ENCODE peak calls at places on chromosome 5, in four cellular contexts. W is naive thymus-derived CD4-positive, alpha-beta T cell; O is NB4; B is heart left ventricle. M is an unnamed sample.

GRCh38 chr5:65474129-65474711 is 7.5 kb downstream of the ADAMTS6 start:
- DNase-seq in W (no peak), O (no peak), B (no peak), M (no peak)

GRCh38 chr5:2912741-2913140 is 161.3 kb upstream of the IRX2 start:
- DNase-seq in W (no peak), O (no peak), B (no peak), M (no peak)

GRCh38 chr5:74903165-74903787 is 37.1 kb upstream of the FAM169A start:
- DNase-seq in W (no peak), O (no peak), B (no peak), M (no peak)

GRCh38 chr5:42059778-42060464 is 134.8 kb downstream of the FBXO4 start:
- DNase-seq in W (no peak), O (no peak), B (no peak), M (no peak)

GRCh38 chr5:55864606-55865541 is 13.7 kb downstream of the IL31RA start:
- DNase-seq in W (no peak), O (peak; percentile 93), B (no peak), M (peak; percentile 44)

GRCh38 chr5:3122985-3123762 is 371.7 kb upstream of the IRX2 start:
- DNase-seq in W (no peak), O (no peak), B (no peak), M (no peak)

GRCh38 chr5:76251656-76252055 is 151.4 kb upstream of the IQGAP2 start:
- DNase-seq in W (no peak), O (no peak), B (no peak), M (no peak)

GRCh38 chr5:177609076-177610059 is 9.4 kb downstream of the B4GALT7 start:
- DNase-seq in W (no peak), O (no peak), B (no peak), M (no peak)

GRCh38 chr5:130337179-130337888 is 433.1 kb downstream of the CHSY3 start:
- DNase-seq in W (no peak), O (no peak), B (no peak), M (no peak)
- H3K4me3 ChIP-seq in W (no peak overlapping the region), O (no peak overlapping the region), B (no peak overlapping the region), M (no peak overlapping the region)

DNA sequence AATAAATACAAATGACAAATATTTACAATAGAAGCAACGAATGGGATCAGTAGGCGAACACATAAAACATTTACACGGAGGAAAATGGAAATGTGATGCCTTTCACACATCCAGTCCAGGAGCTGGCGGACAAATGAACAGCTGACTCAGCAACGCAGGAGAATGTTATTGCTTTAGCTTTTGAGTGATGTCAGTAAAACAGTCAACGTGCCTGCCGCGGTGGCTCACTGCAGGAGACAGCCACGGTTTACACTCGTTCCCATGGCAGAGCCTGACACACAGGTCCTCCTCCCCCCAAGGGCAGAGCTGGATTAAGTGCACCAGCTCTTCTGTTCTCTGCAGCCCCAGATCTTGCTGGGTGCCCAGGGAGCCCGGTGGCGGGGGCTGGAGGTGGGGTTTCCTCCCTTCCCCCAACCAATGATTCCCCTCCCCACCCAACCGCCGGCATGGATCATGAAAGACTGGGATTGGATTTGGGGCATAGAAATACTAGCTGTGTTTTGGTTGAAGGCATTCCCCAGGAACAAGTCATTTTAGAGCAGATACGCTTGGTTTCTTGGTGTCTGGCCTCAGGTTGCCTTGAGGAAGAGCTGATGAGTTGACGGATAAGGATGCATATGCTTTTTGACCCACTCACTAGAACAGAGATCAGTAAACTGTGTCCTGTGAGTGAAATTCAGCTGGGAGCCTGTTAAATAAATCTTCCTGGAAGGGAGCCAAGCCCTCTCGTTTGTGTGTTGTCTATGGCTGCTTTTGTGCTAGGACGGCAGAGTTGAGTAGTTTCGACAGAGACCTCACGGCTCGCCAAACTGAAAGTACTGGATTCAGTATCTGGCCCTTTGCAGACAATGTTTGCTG is 12.5 kb downstream of the STC2 start:
- DNase-seq in W (no peak), O (no peak), B (peak; percentile 47), M (no peak)
- H3K4me3 ChIP-seq in W (no peak overlapping the region), O (no peak overlapping the region), B (peak overlapping the region; percentile 15), M (no peak overlapping the region)

DNA sequence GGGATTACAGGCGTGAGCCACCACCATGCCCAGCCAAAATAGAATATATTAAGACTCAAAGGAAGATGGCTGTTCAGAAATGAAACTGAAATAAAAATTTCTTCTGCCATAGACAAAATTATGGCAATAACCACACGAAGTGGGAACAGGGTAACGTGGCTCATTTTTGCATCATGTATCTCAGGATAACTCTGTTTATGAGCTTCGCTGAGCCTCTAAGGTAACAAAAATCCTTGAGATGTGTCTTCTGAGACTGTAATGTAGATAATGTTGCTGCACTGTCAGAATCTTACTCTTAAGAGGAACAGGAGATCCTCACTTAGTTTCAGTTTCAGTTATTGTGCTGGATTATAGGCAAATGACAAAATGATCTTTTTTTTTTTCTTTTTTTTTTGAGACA is 153.8 kb downstream of the GOLPH3 start:
- DNase-seq in W (no peak), O (no peak), B (no peak), M (peak; percentile 16)
- H3K4me3 ChIP-seq in W (peak overlapping the region; percentile 17), O (no peak overlapping the region), B (peak overlapping the region; percentile 10), M (no peak overlapping the region)

GRCh38 chr5:83474170-83474796 is 2.7 kb downstream of the VCAN start:
- DNase-seq in W (peak; percentile 15), O (peak; percentile 66), B (peak; percentile 80), M (peak; percentile 27)

GRCh38 chr5:83475540-83476469 is 4.3 kb downstream of the VCAN start:
- DNase-seq in W (no peak), O (no peak), B (no peak), M (no peak)

GRCh38 chr5:83473344-83474169 is 2.0 kb downstream of the VCAN start:
- DNase-seq in W (peak; percentile 24), O (peak; percentile 70), B (peak; percentile 88), M (peak; percentile 61)

GRCh38 chr5:83476470-83476817 is 4.9 kb downstream of the VCAN start:
- DNase-seq in W (no peak), O (no peak), B (no peak), M (no peak)

GRCh38 chr5:83474986-83475385 is 3.4 kb downstream of the VCAN start:
- DNase-seq in W (no peak), O (no peak), B (no peak), M (no peak)
- H3K4me3 ChIP-seq in W (no peak overlapping the region), O (no peak overlapping the region), B (peak overlapping the region; percentile 54), M (no peak overlapping the region)

DNA sequence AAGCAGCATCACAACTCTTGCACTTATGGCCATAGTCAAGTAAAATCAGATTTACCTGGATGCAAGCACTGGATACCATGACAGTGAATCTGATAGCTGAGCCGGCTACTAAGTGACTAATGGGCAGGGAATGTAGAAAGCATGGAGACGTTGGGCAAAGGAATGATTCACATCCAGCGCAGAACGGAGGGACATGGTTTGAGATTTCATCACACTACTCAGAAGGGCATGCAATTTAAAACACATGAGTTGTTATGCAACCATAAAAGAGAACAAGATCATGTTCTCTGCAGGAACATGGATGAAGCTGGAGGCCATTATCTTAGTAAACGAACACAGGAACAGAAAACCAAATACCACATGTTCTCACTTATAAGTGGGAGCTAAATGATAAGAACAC is 169.1 kb upstream of the PIK3R1 start:
- DNase-seq in W (no peak), O (peak; percentile 14), B (no peak), M (no peak)
- H3K4me3 ChIP-seq in W (no peak overlapping the region), O (no peak overlapping the region), B (no peak overlapping the region), M (no peak overlapping the region)

DNA sequence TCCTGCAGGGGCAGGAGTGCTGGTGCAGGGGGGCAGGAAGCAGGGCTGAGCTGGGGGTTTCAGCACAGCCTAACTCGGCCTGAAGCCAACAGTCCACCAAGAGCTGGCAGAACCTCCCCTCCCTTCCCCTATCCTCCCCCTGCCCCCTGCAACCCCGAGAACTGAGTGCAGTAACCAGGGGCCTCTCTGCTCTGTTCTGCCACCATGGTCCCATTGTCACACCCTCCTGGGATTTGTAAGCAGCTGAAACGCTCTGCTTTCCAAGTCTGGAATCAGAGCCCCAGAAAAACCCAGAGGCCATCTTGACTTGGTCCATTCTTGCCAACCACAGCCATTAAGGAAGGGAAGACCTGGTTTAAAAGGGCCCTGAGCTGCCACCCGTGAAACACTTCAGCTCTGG is 73.0 kb downstream of the ARHGEF37 start:
- DNase-seq in W (no peak), O (no peak), B (no peak), M (no peak)
- H3K4me3 ChIP-seq in W (no peak overlapping the region), O (no peak overlapping the region), B (no peak overlapping the region), M (no peak overlapping the region)

GRCh38 chr5:1153428-1153827 is 41.6 kb upstream of the SLC12A7 start:
- DNase-seq in W (no peak), O (no peak), B (no peak), M (no peak)

GRCh38 chr5:1150866-1151265 is 39.0 kb upstream of the SLC12A7 start:
- DNase-seq in W (no peak), O (no peak), B (no peak), M (no peak)

GRCh38 chr5:1151316-1151715 is 39.5 kb upstream of the SLC12A7 start:
- DNase-seq in W (no peak), O (no peak), B (no peak), M (no peak)

GRCh38 chr5:1152771-1153282 is 41.0 kb upstream of the SLC12A7 start:
- DNase-seq in W (no peak), O (peak; percentile 42), B (no peak), M (no peak)

GRCh38 chr5:1152156-1152555 is 40.3 kb upstream of the SLC12A7 start:
- DNase-seq in W (no peak), O (peak; percentile 57), B (no peak), M (no peak)
- H3K4me3 ChIP-seq in W (no peak overlapping the region), O (no peak overlapping the region), B (no peak overlapping the region), M (no peak overlapping the region)

GRCh38 chr5:82863260-82863659 is 213.9 kb downstream of the TMEM167A start:
- DNase-seq in W (no peak), O (no peak), B (no peak), M (no peak)

GRCh38 chr5:82861705-82862104 is 215.5 kb downstream of the TMEM167A start:
- DNase-seq in W (no peak), O (no peak), B (no peak), M (no peak)

GRCh38 chr5:82862247-82862646 is 214.9 kb downstream of the TMEM167A start:
- DNase-seq in W (no peak), O (no peak), B (no peak), M (no peak)

GRCh38 chr5:82858453-82859043 is 218.6 kb downstream of the TMEM167A start:
- DNase-seq in W (no peak), O (no peak), B (no peak), M (no peak)

GRCh38 chr5:82859439-82860140 is 217.6 kb downstream of the TMEM167A start:
- DNase-seq in W (no peak), O (no peak), B (no peak), M (no peak)
- H3K4me3 ChIP-seq in W (no peak overlapping the region), O (no peak overlapping the region), B (no peak overlapping the region), M (no peak overlapping the region)

DNA sequence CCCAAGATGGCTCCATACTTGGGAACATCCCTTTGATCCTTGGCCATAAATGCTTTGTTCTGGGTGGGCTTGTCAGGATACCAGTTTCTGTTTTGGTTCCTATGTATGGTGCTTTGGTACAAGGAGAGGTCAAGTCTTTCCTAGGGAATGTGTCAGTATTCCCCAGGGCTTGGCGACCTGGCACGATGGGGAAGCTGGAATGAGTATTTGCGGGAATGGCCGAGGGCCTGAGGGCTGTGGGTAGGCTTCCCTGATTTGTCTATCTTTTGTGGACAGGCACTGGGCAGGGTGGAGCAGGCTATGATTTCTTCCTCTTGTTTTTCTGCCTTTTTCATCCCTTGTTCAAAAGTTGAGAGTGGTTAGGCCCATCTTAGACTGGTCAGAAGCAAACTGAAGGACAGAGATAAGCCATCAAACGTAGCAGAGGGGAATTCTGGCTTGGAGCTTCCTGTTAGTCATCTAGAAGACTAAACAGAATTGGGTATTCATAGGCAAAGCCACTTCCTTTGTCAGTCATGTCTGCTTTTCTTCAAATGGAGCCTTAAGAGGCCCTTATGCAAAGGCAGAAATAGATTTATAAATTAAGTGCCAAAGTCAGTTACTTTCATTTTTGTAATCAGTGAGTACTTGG is 13.7 kb downstream of the DOCK2 start:
- DNase-seq in W (no peak), O (peak; percentile 65), B (no peak), M (peak; percentile 64)
- H3K4me3 ChIP-seq in W (peak overlapping the region; percentile 25), O (no peak overlapping the region), B (no peak overlapping the region), M (peak overlapping the region; percentile 1)

M was measured in Jurkat, Clone E6-1.